ENCODE peak calls at places on chromosome 21, in five cellular contexts. One of them, this sample, is unnamed.

GRCh38 chr21:14716761-14717396 is 170.8 kb upstream of the SAMSN1 start:
- DNase-seq in naive thymus-derived CD4-positive, alpha-beta T cell: no peak
- DNase-seq in IMR-90: no peak
- DNase-seq in fibroblast of lung: no peak
- DNase-seq in upper lobe of left lung: no peak
- DNase-seq in this sample: no peak

GRCh38 chr21:30391615-30392014 is 4.2 kb upstream of the KRTAP13-1 start:
- DNase-seq in naive thymus-derived CD4-positive, alpha-beta T cell: no peak
- DNase-seq in IMR-90: no peak
- DNase-seq in fibroblast of lung: no peak
- DNase-seq in upper lobe of left lung: no peak
- DNase-seq in this sample: no peak

GRCh38 chr21:31103571-31104265 is 65.4 kb upstream of the KRTAP19-8 start:
- DNase-seq in naive thymus-derived CD4-positive, alpha-beta T cell: no peak
- DNase-seq in IMR-90: no peak
- DNase-seq in fibroblast of lung: no peak
- DNase-seq in upper lobe of left lung: no peak
- DNase-seq in this sample: no peak

GRCh38 chr21:34771512-34772028 is 102.8 kb downstream of the CLIC6 start:
- DNase-seq in naive thymus-derived CD4-positive, alpha-beta T cell: no peak
- DNase-seq in IMR-90: peak; percentile 81
- DNase-seq in fibroblast of lung: peak; percentile 69
- DNase-seq in upper lobe of left lung: no peak
- DNase-seq in this sample: no peak

GRCh38 chr21:32337206-32337605 is 38.6 kb downstream of the MRAP start:
- DNase-seq in naive thymus-derived CD4-positive, alpha-beta T cell: no peak
- DNase-seq in IMR-90: no peak
- DNase-seq in fibroblast of lung: no peak
- DNase-seq in upper lobe of left lung: no peak
- DNase-seq in this sample: no peak

GRCh38 chr21:40618216-40618615 is 228.7 kb downstream of the DSCAM start:
- DNase-seq in naive thymus-derived CD4-positive, alpha-beta T cell: no peak
- DNase-seq in IMR-90: no peak
- DNase-seq in fibroblast of lung: no peak
- DNase-seq in upper lobe of left lung: no peak
- DNase-seq in this sample: no peak

GRCh38 chr21:35922618-35923017 is 137.7 kb downstream of the SETD4 start:
- DNase-seq in naive thymus-derived CD4-positive, alpha-beta T cell: no peak
- DNase-seq in IMR-90: peak; percentile 83
- DNase-seq in fibroblast of lung: peak; percentile 59
- DNase-seq in upper lobe of left lung: no peak
- DNase-seq in this sample: no peak

GRCh38 chr21:9735421-9735961 is 785.9 kb upstream of the TPTE start:
- DNase-seq in naive thymus-derived CD4-positive, alpha-beta T cell: no peak
- DNase-seq in IMR-90: no peak
- DNase-seq in fibroblast of lung: no peak
- DNase-seq in upper lobe of left lung: no peak
- DNase-seq in this sample: no peak

GRCh38 chr21:32120231-32120630 is 158.6 kb downstream of the MIS18A start:
- DNase-seq in naive thymus-derived CD4-positive, alpha-beta T cell: no peak
- DNase-seq in IMR-90: no peak
- DNase-seq in fibroblast of lung: no peak
- DNase-seq in upper lobe of left lung: no peak
- DNase-seq in this sample: no peak

GRCh38 chr21:18228060-18228739 is 16.4 kb upstream of the CHODL start:
- DNase-seq in naive thymus-derived CD4-positive, alpha-beta T cell: no peak
- DNase-seq in IMR-90: no peak
- DNase-seq in fibroblast of lung: no peak
- DNase-seq in upper lobe of left lung: no peak
- DNase-seq in this sample: no peak

GRCh38 chr21:43864806-43865470 is at the start of gene AGPAT3:
- DNase-seq in naive thymus-derived CD4-positive, alpha-beta T cell: peak; percentile 38
- DNase-seq in IMR-90: no peak
- DNase-seq in fibroblast of lung: peak; percentile 10
- DNase-seq in upper lobe of left lung: no peak
- DNase-seq in this sample: no peak

GRCh38 chr21:14785679-14786078 is 239.6 kb upstream of the SAMSN1 start:
- DNase-seq in naive thymus-derived CD4-positive, alpha-beta T cell: no peak
- DNase-seq in IMR-90: no peak
- DNase-seq in fibroblast of lung: no peak
- DNase-seq in upper lobe of left lung: no peak
- DNase-seq in this sample: no peak

GRCh38 chr21:39022901-39023693 is 160.2 kb downstream of the PSMG1 start:
- DNase-seq in naive thymus-derived CD4-positive, alpha-beta T cell: no peak
- DNase-seq in IMR-90: peak; percentile 28
- DNase-seq in fibroblast of lung: peak; percentile 78
- DNase-seq in upper lobe of left lung: peak; percentile 69
- DNase-seq in this sample: no peak

GRCh38 chr21:25464275-25464674 is 143.0 kb downstream of the MRPL39 start:
- DNase-seq in naive thymus-derived CD4-positive, alpha-beta T cell: no peak
- DNase-seq in IMR-90: no peak
- DNase-seq in fibroblast of lung: no peak
- DNase-seq in upper lobe of left lung: no peak
- DNase-seq in this sample: peak; percentile 23

GRCh38 chr21:35963920-35964451 is 96.3 kb downstream of the SETD4 start:
- DNase-seq in naive thymus-derived CD4-positive, alpha-beta T cell: no peak
- DNase-seq in IMR-90: peak; percentile 1
- DNase-seq in fibroblast of lung: no peak
- DNase-seq in upper lobe of left lung: no peak
- DNase-seq in this sample: no peak

GRCh38 chr21:25490742-25491141 is 116.5 kb downstream of the MRPL39 start:
- DNase-seq in naive thymus-derived CD4-positive, alpha-beta T cell: no peak
- DNase-seq in IMR-90: peak; percentile 40
- DNase-seq in fibroblast of lung: no peak
- DNase-seq in upper lobe of left lung: no peak
- DNase-seq in this sample: no peak

GRCh38 chr21:34890724-34891609 is 158.1 kb downstream of the RUNX1 start:
- DNase-seq in naive thymus-derived CD4-positive, alpha-beta T cell: peak; percentile 29
- DNase-seq in IMR-90: peak; percentile 48
- DNase-seq in fibroblast of lung: peak; percentile 61
- DNase-seq in upper lobe of left lung: peak; percentile 43
- DNase-seq in this sample: no peak

GRCh38 chr21:40929833-40930232 is 82.9 kb upstream of the DSCAM start:
- DNase-seq in naive thymus-derived CD4-positive, alpha-beta T cell: no peak
- DNase-seq in IMR-90: no peak
- DNase-seq in fibroblast of lung: no peak
- DNase-seq in upper lobe of left lung: no peak
- DNase-seq in this sample: no peak

GRCh38 chr21:25080161-25080560 is 527.1 kb downstream of the MRPL39 start:
- DNase-seq in naive thymus-derived CD4-positive, alpha-beta T cell: no peak
- DNase-seq in IMR-90: no peak
- DNase-seq in fibroblast of lung: peak; percentile 88
- DNase-seq in upper lobe of left lung: no peak
- DNase-seq in this sample: no peak

GRCh38 chr21:43733529-43734071 is 14.7 kb downstream of the PDXK start:
- DNase-seq in naive thymus-derived CD4-positive, alpha-beta T cell: no peak
- DNase-seq in IMR-90: peak; percentile 79
- DNase-seq in fibroblast of lung: peak; percentile 85
- DNase-seq in upper lobe of left lung: no peak
- DNase-seq in this sample: peak; percentile 21

GRCh38 chr21:14603202-14603601 is 57.1 kb upstream of the SAMSN1 start:
- DNase-seq in naive thymus-derived CD4-positive, alpha-beta T cell: no peak
- DNase-seq in IMR-90: peak; percentile 13
- DNase-seq in fibroblast of lung: peak; percentile 60
- DNase-seq in upper lobe of left lung: no peak
- DNase-seq in this sample: no peak

GRCh38 chr21:35521293-35521692 is 472.2 kb upstream of the RUNX1 start:
- DNase-seq in naive thymus-derived CD4-positive, alpha-beta T cell: no peak
- DNase-seq in IMR-90: no peak
- DNase-seq in fibroblast of lung: no peak
- DNase-seq in upper lobe of left lung: no peak
- DNase-seq in this sample: no peak

GRCh38 chr21:38938343-38938742 is 132.6 kb downstream of the ETS2 start:
- DNase-seq in naive thymus-derived CD4-positive, alpha-beta T cell: no peak
- DNase-seq in IMR-90: peak; percentile 49
- DNase-seq in fibroblast of lung: no peak
- DNase-seq in upper lobe of left lung: no peak
- DNase-seq in this sample: peak; percentile 10

GRCh38 chr21:18832950-18833349 is 429.4 kb upstream of the TMPRSS15 start:
- DNase-seq in naive thymus-derived CD4-positive, alpha-beta T cell: no peak
- DNase-seq in IMR-90: no peak
- DNase-seq in fibroblast of lung: peak; percentile 81
- DNase-seq in upper lobe of left lung: no peak
- DNase-seq in this sample: no peak

GRCh38 chr21:34510148-34511142 is 1.6 kb downstream of the KCNE1 start:
- DNase-seq in naive thymus-derived CD4-positive, alpha-beta T cell: peak; percentile 26
- DNase-seq in IMR-90: peak; percentile 68
- DNase-seq in fibroblast of lung: peak; percentile 45
- DNase-seq in upper lobe of left lung: peak; percentile 88
- DNase-seq in this sample: no peak

GRCh38 chr21:40507978-40508377 is 339.0 kb downstream of the DSCAM start:
- DNase-seq in naive thymus-derived CD4-positive, alpha-beta T cell: no peak
- DNase-seq in IMR-90: peak; percentile 4
- DNase-seq in fibroblast of lung: peak; percentile 82
- DNase-seq in upper lobe of left lung: no peak
- DNase-seq in this sample: no peak

GRCh38 chr21:23130308-23130707 is 2132.1 kb downstream of the NCAM2 start:
- DNase-seq in naive thymus-derived CD4-positive, alpha-beta T cell: no peak
- DNase-seq in IMR-90: no peak
- DNase-seq in fibroblast of lung: no peak
- DNase-seq in upper lobe of left lung: no peak
- DNase-seq in this sample: no peak

GRCh38 chr21:36178349-36178748 is 21.7 kb downstream of the DOP1B start:
- DNase-seq in naive thymus-derived CD4-positive, alpha-beta T cell: no peak
- DNase-seq in IMR-90: no peak
- DNase-seq in fibroblast of lung: no peak
- DNase-seq in upper lobe of left lung: no peak
- DNase-seq in this sample: no peak

GRCh38 chr21:21230672-21231071 is 232.5 kb downstream of the NCAM2 start:
- DNase-seq in naive thymus-derived CD4-positive, alpha-beta T cell: no peak
- DNase-seq in IMR-90: peak; percentile 24
- DNase-seq in fibroblast of lung: peak; percentile 25
- DNase-seq in upper lobe of left lung: no peak
- DNase-seq in this sample: no peak

GRCh38 chr21:41207401-41208388 is 39.7 kb downstream of the BACE2 start:
- DNase-seq in naive thymus-derived CD4-positive, alpha-beta T cell: no peak
- DNase-seq in IMR-90: peak; percentile 86
- DNase-seq in fibroblast of lung: peak; percentile 83
- DNase-seq in upper lobe of left lung: no peak
- DNase-seq in this sample: no peak

GRCh38 chr21:37593740-37594471 is 227.3 kb downstream of the DYRK1A start:
- DNase-seq in naive thymus-derived CD4-positive, alpha-beta T cell: no peak
- DNase-seq in IMR-90: no peak
- DNase-seq in fibroblast of lung: no peak
- DNase-seq in upper lobe of left lung: no peak
- DNase-seq in this sample: no peak
- H3K4me1 ChIP-seq in naive thymus-derived CD4-positive, alpha-beta T cell: no peaks in the 10 kb centered on the region
- H3K4me1 ChIP-seq in IMR-90: no peaks in the 10 kb centered on the region
- H3K4me1 ChIP-seq in fibroblast of lung: no peaks in the 10 kb centered on the region
- H3K4me1 ChIP-seq in upper lobe of left lung: no peaks in the 10 kb centered on the region
- H3K4me1 ChIP-seq in this sample: no peaks in the 10 kb centered on the region

GRCh38 chr21:42237577-42237976 is 18.6 kb downstream of the ABCG1 start:
- DNase-seq in naive thymus-derived CD4-positive, alpha-beta T cell: no peak
- DNase-seq in IMR-90: no peak
- DNase-seq in fibroblast of lung: no peak
- DNase-seq in upper lobe of left lung: no peak
- DNase-seq in this sample: no peak
- H3K27ac ChIP-seq in naive thymus-derived CD4-positive, alpha-beta T cell: peak overlapping the region; percentile 84
- H3K27ac ChIP-seq in IMR-90: no peak overlapping the region
- H3K27ac ChIP-seq in fibroblast of lung: no peak overlapping the region
- H3K27ac ChIP-seq in upper lobe of left lung: no peak overlapping the region
- H3K27ac ChIP-seq in this sample: peak overlapping the region; percentile 96

GRCh38 chr21:19878133-19878532 is 1120.1 kb upstream of the NCAM2 start:
- DNase-seq in naive thymus-derived CD4-positive, alpha-beta T cell: no peak
- DNase-seq in IMR-90: no peak
- DNase-seq in fibroblast of lung: no peak
- DNase-seq in upper lobe of left lung: no peak
- DNase-seq in this sample: no peak
- H3K9me3 ChIP-seq in naive thymus-derived CD4-positive, alpha-beta T cell: no peaks in the 10 kb centered on the region
- H3K9me3 ChIP-seq in IMR-90: no peaks in the 10 kb centered on the region
- H3K9me3 ChIP-seq in fibroblast of lung: no peaks in the 10 kb centered on the region
- H3K9me3 ChIP-seq in upper lobe of left lung: no peaks in the 10 kb centered on the region
- H3K9me3 ChIP-seq in this sample: no peaks in the 10 kb centered on the region

DNA sequence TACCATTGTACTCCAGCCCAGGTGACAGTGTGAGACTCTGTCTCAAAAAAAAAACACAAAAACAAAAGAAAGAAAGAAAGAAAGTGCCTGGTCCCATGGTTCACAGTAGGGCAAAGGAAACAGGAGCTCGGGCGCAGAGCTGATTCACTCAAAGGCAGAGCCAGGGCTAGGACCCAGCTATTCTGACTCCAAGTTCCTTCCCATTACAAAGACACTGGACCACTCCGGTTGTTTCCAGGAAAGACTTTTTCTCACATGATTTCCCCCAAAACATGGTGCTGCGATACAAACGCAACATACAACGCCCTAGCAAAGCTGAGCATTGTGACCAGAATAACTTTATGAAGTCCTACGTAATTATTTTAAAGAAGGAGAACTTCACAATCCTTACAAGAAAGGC is 10.7 kb downstream of the ABCG1 start:
- DNase-seq in naive thymus-derived CD4-positive, alpha-beta T cell: no peak
- DNase-seq in IMR-90: no peak
- DNase-seq in fibroblast of lung: no peak
- DNase-seq in upper lobe of left lung: no peak
- DNase-seq in this sample: no peak
- H3K4me1 ChIP-seq in naive thymus-derived CD4-positive, alpha-beta T cell: peaks cover 59% of the 10 kb centered on the region
- H3K4me1 ChIP-seq in IMR-90: peaks cover 26% of the 10 kb centered on the region
- H3K4me1 ChIP-seq in fibroblast of lung: peaks cover 15% of the 10 kb centered on the region
- H3K4me1 ChIP-seq in upper lobe of left lung: peaks cover 72% of the 10 kb centered on the region
- H3K4me1 ChIP-seq in this sample: peaks cover 77% of the 10 kb centered on the region

DNA sequence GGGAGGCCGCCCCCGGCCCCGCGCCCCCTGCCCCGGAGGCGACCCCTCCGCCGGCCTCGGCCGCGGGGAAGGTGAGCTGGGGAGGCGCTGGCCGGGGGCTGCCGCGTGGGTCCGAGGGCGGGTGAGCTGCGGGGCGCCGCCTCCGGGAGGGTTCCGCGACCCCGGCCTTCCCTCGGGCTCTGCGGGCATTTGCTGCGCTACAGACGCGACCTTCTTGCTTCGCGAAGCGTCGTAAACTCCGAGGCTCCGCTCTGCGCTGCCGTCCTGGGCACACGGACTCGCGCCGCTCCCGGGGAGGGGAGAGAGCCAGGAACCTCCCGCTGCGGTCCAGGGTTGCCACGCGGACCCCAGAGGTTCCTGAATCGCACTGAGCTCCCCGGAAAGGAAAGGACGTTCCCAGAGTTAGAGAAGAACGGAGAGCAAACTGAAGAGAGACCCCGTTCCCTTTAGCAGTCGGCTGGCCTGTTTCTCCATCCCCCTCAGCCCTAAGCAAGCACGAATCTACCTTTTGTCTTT is 345 bp downstream of the SLX9 start:
- DNase-seq in naive thymus-derived CD4-positive, alpha-beta T cell: no peak
- DNase-seq in IMR-90: no peak
- DNase-seq in fibroblast of lung: no peak
- DNase-seq in upper lobe of left lung: no peak
- DNase-seq in this sample: no peak
- H3K27ac ChIP-seq in naive thymus-derived CD4-positive, alpha-beta T cell: peak overlapping the region; percentile 80
- H3K27ac ChIP-seq in IMR-90: peak overlapping the region; percentile 89
- H3K27ac ChIP-seq in fibroblast of lung: peak overlapping the region; percentile 37
- H3K27ac ChIP-seq in upper lobe of left lung: peak overlapping the region; percentile 82
- H3K27ac ChIP-seq in this sample: peak overlapping the region; percentile 46